ENCODE peak calls at places on chromosomes 4 and X, in nine cellular contexts. One of them, this sample, is unnamed.

GRCh38 chrX:47992669-47993068 is 11.1 kb downstream of the ZNF182 start:
- DNase-seq in colonic mucosa: no peak
- DNase-seq in PC-9: no peak
- DNase-seq in psoas muscle: no peak
- DNase-seq in lower lobe of right lung: no peak
- DNase-seq in HepG2: no peak
- DNase-seq in heart right ventricle: no peak
- DNase-seq in GM12878: no peak
- DNase-seq in cardiac muscle cell: no peak
- DNase-seq in this sample: no peak

GRCh38 chr4:125750827-125751466 is 436.2 kb downstream of the FAT4 start:
- DNase-seq in colonic mucosa: no peak
- DNase-seq in PC-9: no peak
- DNase-seq in psoas muscle: no peak
- DNase-seq in lower lobe of right lung: no peak
- DNase-seq in HepG2: peak
- DNase-seq in heart right ventricle: no peak
- DNase-seq in GM12878: no peak
- DNase-seq in cardiac muscle cell: peak
- DNase-seq in this sample: no peak

GRCh38 chrX:66889418-66889817 is 250.5 kb upstream of the EDA2R start:
- DNase-seq in colonic mucosa: no peak
- DNase-seq in PC-9: no peak
- DNase-seq in psoas muscle: no peak
- DNase-seq in lower lobe of right lung: no peak
- DNase-seq in HepG2: no peak
- DNase-seq in heart right ventricle: no peak
- DNase-seq in GM12878: no peak
- DNase-seq in cardiac muscle cell: no peak
- DNase-seq in this sample: no peak

GRCh38 chrX:1450381-1451161 is 2.1 kb downstream of the ASMTL start:
- DNase-seq in colonic mucosa: no peak
- DNase-seq in PC-9: no peak
- DNase-seq in psoas muscle: no peak
- DNase-seq in lower lobe of right lung: no peak
- DNase-seq in HepG2: no peak
- DNase-seq in heart right ventricle: no peak
- DNase-seq in GM12878: no peak
- DNase-seq in cardiac muscle cell: no peak
- DNase-seq in this sample: no peak

GRCh38 chrX:44937606-44938005 is 64.6 kb downstream of the KDM6A start:
- DNase-seq in colonic mucosa: no peak
- DNase-seq in PC-9: no peak
- DNase-seq in psoas muscle: no peak
- DNase-seq in lower lobe of right lung: no peak
- DNase-seq in HepG2: no peak
- DNase-seq in heart right ventricle: no peak
- DNase-seq in GM12878: no peak
- DNase-seq in cardiac muscle cell: no peak
- DNase-seq in this sample: no peak

GRCh38 chrX:7706032-7706431 is 136.9 kb upstream of the VCX start:
- DNase-seq in colonic mucosa: no peak
- DNase-seq in PC-9: no peak
- DNase-seq in psoas muscle: no peak
- DNase-seq in lower lobe of right lung: no peak
- DNase-seq in HepG2: no peak
- DNase-seq in heart right ventricle: no peak
- DNase-seq in GM12878: no peak
- DNase-seq in cardiac muscle cell: no peak
- DNase-seq in this sample: no peak

GRCh38 chr4:85457752-85458467 is 17.0 kb upstream of the ARHGAP24 start:
- DNase-seq in colonic mucosa: no peak
- DNase-seq in PC-9: no peak
- DNase-seq in psoas muscle: no peak
- DNase-seq in lower lobe of right lung: no peak
- DNase-seq in HepG2: no peak
- DNase-seq in heart right ventricle: no peak
- DNase-seq in GM12878: no peak
- DNase-seq in cardiac muscle cell: no peak
- DNase-seq in this sample: no peak

GRCh38 chr4:184583738-184584502 is 65.3 kb downstream of the CASP3 start:
- DNase-seq in colonic mucosa: no peak
- DNase-seq in PC-9: no peak
- DNase-seq in psoas muscle: no peak
- DNase-seq in lower lobe of right lung: no peak
- DNase-seq in HepG2: no peak
- DNase-seq in heart right ventricle: no peak
- DNase-seq in GM12878: peak
- DNase-seq in cardiac muscle cell: no peak
- DNase-seq in this sample: no peak

DNA sequence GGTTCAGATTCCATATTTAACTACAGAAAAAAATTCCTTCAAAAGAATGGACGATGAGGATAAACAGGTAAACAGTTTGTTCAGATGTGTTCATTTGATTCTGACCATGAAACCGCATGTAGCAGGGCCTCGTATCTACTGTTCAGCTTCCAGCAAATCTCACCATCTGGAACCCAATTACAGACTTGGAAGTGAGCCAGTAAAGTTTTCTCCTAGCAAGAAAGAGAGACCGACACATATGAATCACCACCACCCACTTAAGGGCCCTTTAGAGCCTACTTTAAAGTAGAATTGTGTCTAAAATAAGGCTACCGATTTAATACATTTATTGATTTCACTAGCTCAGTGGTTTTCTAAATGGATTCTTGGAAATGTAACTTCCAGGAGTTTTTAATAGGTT is 75.7 kb downstream of the REPS2 start:
- DNase-seq in colonic mucosa: no peak
- DNase-seq in PC-9: no peak
- DNase-seq in psoas muscle: no peak
- DNase-seq in lower lobe of right lung: no peak
- DNase-seq in HepG2: no peak
- DNase-seq in heart right ventricle: no peak
- DNase-seq in GM12878: no peak
- DNase-seq in cardiac muscle cell: peak
- DNase-seq in this sample: no peak
- TF ChIP-seq CTCF in colonic mucosa: no peak
- TF ChIP-seq CTCF in PC-9: no peak
- TF ChIP-seq CTCF in psoas muscle: no peak
- TF ChIP-seq CTCF in lower lobe of right lung: no peak
- TF ChIP-seq CTCF in HepG2: no peak
- TF ChIP-seq CTCF in heart right ventricle: no peak
- TF ChIP-seq CTCF in GM12878: no peak
- TF ChIP-seq CTCF in cardiac muscle cell: no peak
- TF ChIP-seq CTCF in this sample: no peak

GRCh38 chr4:100516225-100516624 is 1.6 kb downstream of the EMCN start:
- DNase-seq in colonic mucosa: no peak
- DNase-seq in PC-9: no peak
- DNase-seq in psoas muscle: no peak
- DNase-seq in lower lobe of right lung: no peak
- DNase-seq in HepG2: no peak
- DNase-seq in heart right ventricle: no peak
- DNase-seq in GM12878: no peak
- DNase-seq in cardiac muscle cell: no peak
- DNase-seq in this sample: no peak

GRCh38 chr4:100519205-100519604 is 1.4 kb upstream of the EMCN start:
- DNase-seq in colonic mucosa: no peak
- DNase-seq in PC-9: no peak
- DNase-seq in psoas muscle: no peak
- DNase-seq in lower lobe of right lung: no peak
- DNase-seq in HepG2: no peak
- DNase-seq in heart right ventricle: no peak
- DNase-seq in GM12878: no peak
- DNase-seq in cardiac muscle cell: no peak
- DNase-seq in this sample: no peak

GRCh38 chr4:100511906-100512305 is 5.9 kb downstream of the EMCN start:
- DNase-seq in colonic mucosa: no peak
- DNase-seq in PC-9: no peak
- DNase-seq in psoas muscle: no peak
- DNase-seq in lower lobe of right lung: no peak
- DNase-seq in HepG2: no peak
- DNase-seq in heart right ventricle: no peak
- DNase-seq in GM12878: no peak
- DNase-seq in cardiac muscle cell: no peak
- DNase-seq in this sample: peak

GRCh38 chr4:100517864-100518341 is at the start of gene EMCN:
- DNase-seq in colonic mucosa: no peak
- DNase-seq in PC-9: no peak
- DNase-seq in psoas muscle: no peak
- DNase-seq in lower lobe of right lung: no peak
- DNase-seq in HepG2: no peak
- DNase-seq in heart right ventricle: no peak
- DNase-seq in GM12878: no peak
- DNase-seq in cardiac muscle cell: peak
- DNase-seq in this sample: no peak
- H3K4me3 ChIP-seq in colonic mucosa: no peak
- H3K4me3 ChIP-seq in PC-9: no peak
- H3K4me3 ChIP-seq in psoas muscle: peak
- H3K4me3 ChIP-seq in lower lobe of right lung: peak
- H3K4me3 ChIP-seq in HepG2: no peak
- H3K4me3 ChIP-seq in heart right ventricle: peak
- H3K4me3 ChIP-seq in GM12878: no peak
- H3K4me3 ChIP-seq in cardiac muscle cell: no peak
- H3K4me3 ChIP-seq in this sample: peak

DNA sequence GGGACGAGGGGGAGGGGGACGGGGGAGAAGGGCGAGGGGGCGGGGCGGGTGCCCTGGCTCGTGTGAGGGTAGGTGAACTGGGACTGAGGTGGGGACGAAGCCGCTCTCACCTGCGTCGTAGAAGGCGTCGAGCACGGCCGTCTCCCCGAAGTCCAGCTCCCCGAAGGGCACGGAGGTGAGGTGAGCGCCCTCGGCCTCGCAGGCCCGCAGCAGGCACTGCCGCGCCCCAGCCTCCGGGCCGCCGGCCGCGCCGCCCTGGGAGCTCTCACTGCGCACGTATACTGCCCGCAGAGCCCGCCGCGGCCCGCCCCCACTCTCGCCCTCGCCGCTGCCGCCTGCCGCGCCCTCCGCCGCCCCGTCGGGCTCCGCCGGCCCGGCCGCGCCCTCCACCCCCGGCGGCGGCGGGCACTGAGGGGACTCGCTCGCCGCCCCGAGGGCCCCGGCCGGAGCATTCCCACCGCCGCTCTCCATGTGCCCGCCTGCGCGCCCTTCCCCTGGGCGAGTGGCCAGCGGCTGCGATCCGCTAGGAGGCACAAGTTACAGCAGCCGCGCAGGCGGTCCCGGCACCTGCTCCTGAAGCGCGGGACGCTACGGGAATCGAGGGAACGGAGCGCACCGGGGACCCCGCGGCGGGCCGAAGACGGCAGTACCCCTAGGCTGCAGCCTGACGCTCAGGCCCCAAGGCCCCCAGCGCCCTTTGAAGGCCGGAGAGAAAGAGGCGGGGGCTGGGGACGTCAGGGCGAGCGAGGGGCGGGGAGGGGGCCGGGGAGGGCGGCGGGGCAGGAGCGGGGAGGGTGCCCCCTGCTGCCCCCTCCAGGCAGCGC is at the start of gene MAP3K15:
- DNase-seq in colonic mucosa: peak
- DNase-seq in PC-9: no peak
- DNase-seq in psoas muscle: peak
- DNase-seq in lower lobe of right lung: peak
- DNase-seq in HepG2: peak
- DNase-seq in heart right ventricle: peak
- DNase-seq in GM12878: no peak
- DNase-seq in cardiac muscle cell: peak
- DNase-seq in this sample: no peak
- TF ChIP-seq CTCF in colonic mucosa: no peak
- TF ChIP-seq CTCF in PC-9: no peak
- TF ChIP-seq CTCF in psoas muscle: no peak
- TF ChIP-seq CTCF in lower lobe of right lung: no peak
- TF ChIP-seq CTCF in HepG2: peak
- TF ChIP-seq CTCF in heart right ventricle: no peak
- TF ChIP-seq CTCF in GM12878: no peak
- TF ChIP-seq CTCF in cardiac muscle cell: no peak
- TF ChIP-seq CTCF in this sample: peak

DNA sequence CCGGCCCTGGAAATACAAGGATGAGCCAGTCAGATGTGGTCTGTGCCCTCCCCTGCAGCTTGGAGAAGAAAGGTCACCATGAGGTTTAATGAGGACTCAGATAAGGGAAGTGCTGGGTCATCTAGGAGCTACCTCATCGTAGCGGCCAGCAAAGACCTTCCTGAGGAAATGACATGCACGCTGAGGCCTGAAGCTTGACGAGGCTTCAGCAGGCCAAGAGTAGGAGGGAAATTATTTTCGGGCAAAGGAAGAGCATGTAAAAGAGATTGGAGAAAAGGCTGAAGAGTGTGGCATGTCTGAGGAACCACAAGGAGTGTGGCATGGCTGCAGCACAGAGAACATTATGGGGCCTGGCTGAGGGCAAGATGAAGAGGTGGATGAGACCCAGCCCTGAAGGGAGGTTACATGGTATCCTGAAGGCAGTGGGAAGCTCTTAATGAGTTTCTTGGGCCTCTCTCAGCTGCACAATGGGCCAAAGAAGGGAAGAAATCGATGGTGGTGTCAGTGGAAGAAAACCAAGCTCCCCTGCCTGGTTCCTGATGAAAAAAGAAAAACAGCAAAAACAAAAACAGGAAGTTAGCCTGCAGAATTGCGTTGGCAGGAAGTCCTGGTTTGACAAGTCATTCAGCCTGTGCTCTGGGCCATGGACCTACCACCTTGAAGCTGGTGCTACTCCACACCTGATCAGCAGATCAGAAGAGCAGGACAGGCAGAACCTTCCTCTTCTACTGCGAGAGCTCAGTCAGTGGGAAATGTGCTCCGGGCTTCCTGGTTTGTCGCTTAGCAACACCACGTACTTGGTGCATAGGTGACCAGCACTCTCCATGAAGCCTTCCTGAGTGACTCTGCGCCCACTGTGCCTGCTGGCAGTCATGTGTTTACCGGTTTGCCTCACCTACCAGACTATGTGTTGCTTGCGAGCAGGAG is 134.5 kb upstream of the KLF3 start:
- DNase-seq in colonic mucosa: peak
- DNase-seq in PC-9: peak
- DNase-seq in psoas muscle: no peak
- DNase-seq in lower lobe of right lung: peak
- DNase-seq in HepG2: no peak
- DNase-seq in heart right ventricle: no peak
- DNase-seq in GM12878: peak
- DNase-seq in cardiac muscle cell: no peak
- DNase-seq in this sample: no peak
- H3K4me3 ChIP-seq in colonic mucosa: no peak
- H3K4me3 ChIP-seq in PC-9: no peak
- H3K4me3 ChIP-seq in psoas muscle: no peak
- H3K4me3 ChIP-seq in lower lobe of right lung: no peak
- H3K4me3 ChIP-seq in HepG2: no peak
- H3K4me3 ChIP-seq in heart right ventricle: no peak
- H3K4me3 ChIP-seq in GM12878: no peak
- H3K4me3 ChIP-seq in cardiac muscle cell: no peak
- H3K4me3 ChIP-seq in this sample: no peak

GRCh38 chrX:118047446-118048186 is 69.0 kb downstream of the KLHL13 start:
- DNase-seq in colonic mucosa: no peak
- DNase-seq in PC-9: no peak
- DNase-seq in psoas muscle: no peak
- DNase-seq in lower lobe of right lung: no peak
- DNase-seq in HepG2: no peak
- DNase-seq in heart right ventricle: no peak
- DNase-seq in GM12878: no peak
- DNase-seq in cardiac muscle cell: no peak
- DNase-seq in this sample: no peak

GRCh38 chrX:118049713-118050112 is 66.9 kb downstream of the KLHL13 start:
- DNase-seq in colonic mucosa: no peak
- DNase-seq in PC-9: no peak
- DNase-seq in psoas muscle: no peak
- DNase-seq in lower lobe of right lung: no peak
- DNase-seq in HepG2: no peak
- DNase-seq in heart right ventricle: no peak
- DNase-seq in GM12878: no peak
- DNase-seq in cardiac muscle cell: no peak
- DNase-seq in this sample: no peak
- TF ChIP-seq CTCF in colonic mucosa: no peak
- TF ChIP-seq CTCF in PC-9: no peak
- TF ChIP-seq CTCF in psoas muscle: no peak
- TF ChIP-seq CTCF in lower lobe of right lung: no peak
- TF ChIP-seq CTCF in HepG2: no peak
- TF ChIP-seq CTCF in heart right ventricle: no peak
- TF ChIP-seq CTCF in GM12878: no peak
- TF ChIP-seq CTCF in cardiac muscle cell: no peak
- TF ChIP-seq CTCF in this sample: no peak